ENCODE peak calls at places on chromosomes 6 and 20, in eight cellular contexts. N, O, R, C, F, J, U and W are unnamed samples.

GRCh38 chr6:14275493-14275851 is 157.9 kb downstream of the CD83 start:
- DNase-seq in J (no peak), U (no peak), F (peak; percentile 80), O (no peak), R (peak; percentile 51), N (no peak), C (no peak), W (no peak)

GRCh38 chr6:150001295-150001990 is 23.9 kb downstream of the RAET1L start:
- DNase-seq in U (no peak), J (no peak), O (no peak), C (no peak), N (no peak), F (no peak), R (no peak), W (peak; percentile 15)

GRCh38 chr6:10266061-10266460 is 148.8 kb downstream of the TFAP2A start:
- DNase-seq in O (no peak), U (no peak), J (no peak), F (no peak), N (no peak), R (no peak), C (no peak), W (no peak)

GRCh38 chr20:43700627-43701026 is 26.2 kb downstream of the GTSF1L start:
- DNase-seq in J (no peak), C (no peak), U (no peak), O (no peak), R (no peak), N (no peak), F (no peak), W (no peak)

GRCh38 chr20:35085477-35086225 is 7.0 kb downstream of the TRPC4AP start:
- DNase-seq in U (no peak), J (no peak), R (no peak), O (no peak), N (no peak), F (no peak), C (no peak), W (no peak)

GRCh38 chr20:9244811-9245210 is 175.9 kb downstream of the PLCB4 start:
- DNase-seq in U (no peak), F (no peak), J (no peak), R (no peak), N (no peak), O (no peak), C (no peak), W (no peak)

GRCh38 chr20:10603971-10604864 is 69.6 kb downstream of the JAG1 start:
- DNase-seq in J (peak; percentile 56), R (peak; percentile 94), F (no peak), O (peak; percentile 60), U (peak; percentile 86), N (no peak), C (no peak), W (peak; percentile 90)

GRCh38 chr6:110529355-110529754 is 52.9 kb upstream of the SLC22A16 start:
- DNase-seq in C (no peak), O (no peak), N (no peak), J (no peak), R (peak; percentile 68), F (no peak), U (no peak), W (peak; percentile 84)

GRCh38 chr6:106128981-106129761 is 43.0 kb downstream of the PRDM1 start:
- DNase-seq in F (no peak), R (peak; percentile 95), N (peak; percentile 34), C (no peak), J (no peak), U (no peak), O (no peak), W (peak; percentile 74)

GRCh38 chr6:121666809-121667208 is 231.4 kb downstream of the GJA1 start:
- DNase-seq in F (no peak), R (peak; percentile 65), U (peak; percentile 51), C (no peak), O (no peak), N (no peak), J (peak; percentile 52), W (peak; percentile 87)

GRCh38 chr6:18997375-18997826 is 610.3 kb downstream of the RNF144B start:
- DNase-seq in O (no peak), C (no peak), F (no peak), R (peak; percentile 65), J (no peak), N (peak; percentile 57), U (peak; percentile 51), W (peak; percentile 80)

GRCh38 chr20:15708984-15709598 is 864.2 kb downstream of the KIF16B start:
- DNase-seq in J (peak; percentile 62), U (peak; percentile 59), C (no peak), N (peak; percentile 41), R (no peak), F (peak; percentile 86), O (no peak), W (peak; percentile 15)

GRCh38 chr6:51983564-51983963 is 103.8 kb downstream of the PKHD1 start:
- DNase-seq in J (no peak), O (no peak), U (no peak), N (no peak), R (no peak), F (no peak), C (no peak), W (no peak)

GRCh38 chr6:151494235-151494950 is 576 bp downstream of the CCDC170 start:
- DNase-seq in J (peak; percentile 68), F (peak; percentile 82), R (peak; percentile 48), U (peak; percentile 63), N (peak; percentile 8), O (peak; percentile 36), C (no peak), W (peak; percentile 51)

GRCh38 chr20:25321262-25321831 is 69.3 kb downstream of the ABHD12 start:
- DNase-seq in J (no peak), R (no peak), N (no peak), F (peak; percentile 68), O (no peak), U (no peak), C (no peak), W (no peak)

GRCh38 chr20:51122931-51123658 is 100.2 kb upstream of the KCNG1 start:
- DNase-seq in N (no peak), F (no peak), C (no peak), U (no peak), R (no peak), J (no peak), O (no peak), W (no peak)

GRCh38 chr20:31515775-31516107 is 1.5 kb downstream of the HM13 start:
- DNase-seq in C (no peak), U (no peak), F (no peak), J (no peak), N (peak; percentile 6), R (no peak), O (no peak), W (no peak)

GRCh38 chr20:46939031-46939430 is 44.4 kb downstream of the EYA2 start:
- DNase-seq in R (no peak), U (peak; percentile 66), O (no peak), N (peak; percentile 37), J (no peak), C (no peak), F (no peak), W (peak; percentile 33)

GRCh38 chr6:111996159-111996558 is 57.7 kb upstream of the CCN6 start:
- DNase-seq in C (no peak), U (no peak), F (no peak), O (no peak), N (no peak), R (no peak), J (no peak), W (no peak)

GRCh38 chr20:62802026-62802712 is 2.5 kb upstream of the OGFR start:
- DNase-seq in O (no peak), J (no peak), R (no peak), U (no peak), N (no peak), F (no peak), C (no peak), W (no peak)

GRCh38 chr6:7062445-7063162 is 45.2 kb upstream of the RREB1 start:
- DNase-seq in J (no peak), U (no peak), N (no peak), C (no peak), O (no peak), R (no peak), F (no peak), W (no peak)

GRCh38 chr6:89950879-89951391 is 56.7 kb downstream of the GJA10 start:
- DNase-seq in R (no peak), J (no peak), C (no peak), N (no peak), O (no peak), F (no peak), U (no peak), W (peak; percentile 62)

GRCh38 chr20:57582432-57583288 is 21.8 kb downstream of the PCK1 start:
- DNase-seq in F (peak; percentile 45), C (no peak), R (no peak), O (no peak), U (peak; percentile 24), J (peak; percentile 54), N (peak; percentile 45), W (peak; percentile 94)
- TF ChIP-seq CTCF in F (no peak), C (no peak), R (peak; percentile 12), O (no peak), U (peak; percentile 45), J (no peak), N (peak; percentile 82), W (peak; percentile 72)

GRCh38 chr20:4064118-4064962 is 49.0 kb upstream of the RNF24 start:
- DNase-seq in R (peak; percentile 95), C (peak; percentile 90), F (peak; percentile 86), U (peak; percentile 42), J (peak; percentile 92), N (no peak), O (peak; percentile 83), W (peak; percentile 91)
- H3K4me3 ChIP-seq in R (peak overlapping the region; percentile 23), C (no peak overlapping the region), F (no peak overlapping the region), U (no peak overlapping the region), J (no peak overlapping the region), N (no peak overlapping the region), O (no peak overlapping the region), W (no peak overlapping the region)

DNA sequence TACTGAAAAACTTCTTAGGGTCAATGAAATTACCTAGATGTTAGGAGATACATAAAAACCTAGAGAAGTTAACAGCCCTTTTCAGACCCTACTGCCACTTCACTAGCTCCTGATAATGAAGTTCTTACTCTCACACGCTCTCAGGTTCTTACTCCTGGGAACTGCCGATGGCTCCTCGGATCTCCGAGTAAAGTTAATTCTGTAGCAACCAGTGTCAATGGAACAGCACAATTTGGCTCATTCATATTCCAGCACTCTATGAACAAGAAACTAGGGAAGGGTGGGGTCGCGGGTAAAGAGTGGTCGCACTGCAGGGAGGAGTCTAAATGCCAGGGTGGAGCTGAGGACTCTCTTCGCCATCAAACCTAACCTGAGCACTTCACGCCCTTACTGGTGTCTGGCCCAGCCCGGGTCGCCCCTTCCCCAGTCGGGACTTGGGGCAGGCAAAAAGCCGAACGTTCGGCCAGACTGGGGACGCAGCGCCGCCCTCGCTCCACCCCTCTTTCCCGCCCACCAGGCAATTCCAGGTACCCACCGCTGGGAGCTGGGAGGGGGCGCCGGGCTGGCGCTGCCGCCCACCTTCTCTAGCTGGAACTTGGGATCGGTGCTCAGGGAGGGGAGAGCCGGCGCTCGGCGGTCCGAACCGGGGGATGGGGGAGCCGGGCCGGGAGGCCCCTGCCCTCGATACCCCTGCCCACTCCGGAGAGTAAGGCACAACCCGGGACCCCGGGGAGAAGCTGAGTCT is 744 bp downstream of the RAB23 start:
- DNase-seq in C (no peak), F (peak; percentile 89), J (peak; percentile 51), O (peak; percentile 43), U (peak; percentile 49), R (peak; percentile 68), N (peak; percentile 58), W (peak; percentile 64)
- TF ChIP-seq CTCF in C (peak; percentile 5), F (no peak), J (no peak), O (peak; percentile 40), U (no peak), R (peak; percentile 41), N (peak; percentile 53), W (peak; percentile 43)

DNA sequence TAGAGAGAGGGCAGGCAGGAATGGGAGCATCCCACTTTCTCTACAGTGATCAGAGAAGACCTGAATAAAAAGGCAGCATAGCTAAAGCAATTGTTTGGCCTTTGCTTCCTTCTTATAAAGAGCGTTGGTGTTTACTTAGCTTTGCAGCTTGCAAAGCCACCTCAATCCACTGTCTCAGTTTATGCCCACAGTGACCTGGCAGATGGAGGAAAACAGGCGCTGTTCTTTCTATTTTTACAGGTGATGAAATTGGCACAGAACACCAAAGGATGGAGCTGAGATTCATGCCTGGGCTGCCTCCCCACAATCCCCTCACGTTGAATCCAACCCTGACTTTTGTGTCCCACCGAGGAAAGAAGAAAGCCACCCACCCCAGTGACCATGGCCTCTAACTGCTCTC is 130.5 kb downstream of the TTLL2 start:
- DNase-seq in J (no peak), U (no peak), O (no peak), F (no peak), N (no peak), C (no peak), R (no peak), W (no peak)
- H3K4me3 ChIP-seq in J (no peak overlapping the region), U (no peak overlapping the region), O (no peak overlapping the region), F (no peak overlapping the region), N (no peak overlapping the region), C (no peak overlapping the region), R (no peak overlapping the region), W (no peak overlapping the region)